ENCODE peak calls at places on chromosomes 5 and 9, in eight cellular contexts. I is lower leg skin, J is cardiac muscle cell, Y is AG09319, N is stomach, S is H9, T is osteocyte, F is GM06990. Q is an unnamed sample.

GRCh38 chr9:100167912-100168775 is 69.1 kb downstream of the INVS start:
- DNase-seq in I (no peak), N (no peak), F (no peak), J (no peak), T (no peak), Y (no peak), S (no peak), Q (no peak)

GRCh38 chr9:136840140-136840876 is 2.0 kb upstream of the AJM1 start:
- DNase-seq in F (no peak), T (no peak), N (no peak), Y (no peak), J (no peak), I (no peak), S (peak), Q (no peak)

GRCh38 chr5:132456553-132457361 is 33.8 kb downstream of the IRF1 start:
- DNase-seq in N (peak), I (peak), T (no peak), F (peak), J (peak), S (no peak), Y (no peak), Q (no peak)

GRCh38 chr5:173890195-173890951 is 2.2 kb downstream of the CPEB4 start:
- DNase-seq in T (no peak), N (no peak), Y (no peak), S (peak), I (no peak), F (no peak), J (peak), Q (no peak)

GRCh38 chr9:111038336-111039202 is at the start of gene LPAR1:
- DNase-seq in T (peak), I (peak), S (peak), N (peak), Y (no peak), F (peak), J (peak), Q (peak)

GRCh38 chr5:169728-170094 is 21.6 kb upstream of the LRRC14B start:
- DNase-seq in F (no peak), Y (no peak), T (no peak), J (no peak), N (no peak), I (no peak), S (no peak), Q (no peak)

GRCh38 chr9:123642291-123643278 is 286.6 kb downstream of the CRB2 start:
- DNase-seq in T (no peak), F (no peak), S (no peak), I (peak), N (peak), Y (no peak), J (peak), Q (peak)

GRCh38 chr5:24633705-24634325 is 11.0 kb downstream of the CDH10 start:
- DNase-seq in Y (no peak), F (no peak), T (no peak), J (peak), I (no peak), S (no peak), N (no peak), Q (no peak)

GRCh38 chr9:128636024-128636390 is 20.6 kb downstream of the DYNC2I2 start:
- DNase-seq in S (peak), N (peak), F (no peak), Y (no peak), T (no peak), J (peak), I (no peak), Q (no peak)

GRCh38 chr9:108724669-108725068 is 131.1 kb downstream of the ACTL7B start:
- DNase-seq in S (no peak), T (no peak), N (no peak), Y (no peak), I (no peak), J (peak), F (no peak), Q (no peak)

GRCh38 chr5:95824747-95825146 is 2.2 kb upstream of the GLRX start:
- DNase-seq in Y (no peak), S (no peak), J (no peak), N (no peak), I (no peak), F (no peak), T (no peak), Q (no peak)

GRCh38 chr5:179530069-179530998 is 20.0 kb upstream of the RUFY1 start:
- DNase-seq in S (peak), I (no peak), Y (no peak), T (no peak), J (peak), F (peak), N (peak), Q (peak)

GRCh38 chr5:124764585-124764984 is 18.1 kb upstream of the ZNF608 start:
- DNase-seq in Y (no peak), I (no peak), F (no peak), S (no peak), N (no peak), T (no peak), J (no peak), Q (no peak)

GRCh38 chr5:171938358-171938757 is 68.1 kb downstream of the FBXW11 start:
- DNase-seq in F (no peak), S (no peak), Y (no peak), I (no peak), N (no peak), T (no peak), J (no peak), Q (no peak)
- TF ChIP-seq CTCF in F (no peak), S (no peak), Y (no peak), I (no peak), N (no peak), T (no peak), J (no peak), Q (no peak)

GRCh38 chr5:13695076-13695712 is 249.3 kb downstream of the DNAH5 start:
- DNase-seq in J (no peak), I (no peak), S (no peak), F (no peak), T (no peak), N (no peak), Y (no peak), Q (no peak)
- TF ChIP-seq CTCF in J (no peak), I (no peak), S (no peak), F (no peak), T (no peak), N (no peak), Y (no peak), Q (no peak)

GRCh38 chr9:105957830-105958229 is 263.5 kb downstream of the TMEM38B start:
- DNase-seq in S (peak), N (no peak), F (no peak), I (no peak), T (no peak), J (no peak), Y (no peak), Q (no peak)

GRCh38 chr9:105959491-105959890 is 265.1 kb downstream of the TMEM38B start:
- DNase-seq in S (no peak), Y (no peak), T (no peak), F (no peak), N (no peak), I (no peak), J (no peak), Q (no peak)

GRCh38 chr9:105954517-105954916 is 260.2 kb downstream of the TMEM38B start:
- DNase-seq in I (no peak), T (no peak), S (no peak), J (no peak), Y (no peak), N (no peak), F (no peak), Q (no peak)

GRCh38 chr9:105963700-105964099 is 269.4 kb downstream of the TMEM38B start:
- DNase-seq in N (no peak), T (no peak), I (no peak), S (no peak), F (no peak), Y (no peak), J (no peak), Q (no peak)

GRCh38 chr9:105958587-105958986 is 264.2 kb downstream of the TMEM38B start:
- DNase-seq in F (no peak), T (no peak), J (no peak), N (no peak), Y (no peak), I (no peak), S (no peak), Q (no peak)
- TF ChIP-seq CTCF in F (no peak), T (no peak), J (no peak), N (no peak), Y (no peak), I (no peak), S (no peak), Q (no peak)

GRCh38 chr9:101393135-101393534 is 5.3 kb downstream of the MRPL50 start:
- DNase-seq in Y (no peak), J (no peak), I (no peak), F (no peak), S (no peak), T (no peak), N (no peak), Q (no peak)

GRCh38 chr9:101383361-101383760 is 1.4 kb downstream of the BAAT start:
- DNase-seq in T (no peak), I (no peak), S (no peak), N (no peak), J (no peak), Y (no peak), F (no peak), Q (no peak)

GRCh38 chr9:101387871-101388506 is 3.2 kb upstream of the BAAT start:
- DNase-seq in I (no peak), Y (no peak), N (no peak), J (peak), T (no peak), S (no peak), F (no peak), Q (no peak)

DNA sequence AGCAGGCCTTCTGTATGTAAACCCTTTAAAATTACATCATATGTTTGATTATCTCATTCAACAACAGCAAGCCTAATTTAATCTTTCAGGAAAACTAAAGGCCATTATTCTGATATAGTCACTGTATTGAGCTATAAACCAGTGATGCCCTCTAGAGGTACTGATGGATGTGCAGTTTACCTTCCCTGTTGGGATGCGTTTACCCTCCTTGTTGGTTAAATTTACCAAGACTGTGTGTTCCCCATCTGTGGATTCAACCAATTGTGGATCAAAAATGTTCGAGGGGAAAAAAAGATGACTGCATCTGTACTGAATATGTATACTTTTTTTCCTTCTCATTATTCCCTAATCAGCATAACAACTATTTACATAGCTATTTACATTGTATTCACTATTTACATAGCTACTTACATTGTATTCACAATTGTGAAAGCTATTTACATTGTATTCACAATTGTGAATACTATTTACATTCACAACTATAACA is 3.7 kb upstream of the BAAT start:
- DNase-seq in S (no peak), I (no peak), N (no peak), Y (no peak), J (no peak), T (no peak), F (no peak), Q (no peak)
- TF ChIP-seq CTCF in S (peak), I (no peak), N (no peak), Y (peak), J (peak), T (no peak), F (peak), Q (no peak)

DNA sequence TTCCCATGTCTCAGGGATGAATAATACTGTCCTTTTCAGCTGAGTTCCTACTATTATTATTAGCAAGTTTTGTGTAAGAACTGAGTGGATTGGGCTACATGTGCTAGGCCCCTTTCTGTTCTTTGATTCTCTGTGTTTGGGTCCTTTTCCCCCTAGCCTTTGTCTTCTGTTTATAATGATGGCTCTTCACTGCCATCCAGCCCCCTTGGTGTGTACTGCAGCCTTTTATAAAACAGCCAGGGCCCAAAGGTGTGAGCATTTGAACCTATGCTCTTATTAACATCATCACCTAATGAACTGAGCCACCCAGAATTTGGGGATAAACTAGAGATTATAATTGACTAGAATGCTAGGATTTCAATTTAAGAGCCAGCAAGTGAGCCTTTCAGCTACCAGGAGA is 52.6 kb downstream of the PLAC8L1 start:
- DNase-seq in S (no peak), F (no peak), N (no peak), Y (no peak), I (no peak), T (no peak), J (no peak), Q (no peak)
- TF ChIP-seq CTCF in S (peak), F (peak), N (no peak), Y (peak), I (no peak), T (peak), J (peak), Q (no peak)

DNA sequence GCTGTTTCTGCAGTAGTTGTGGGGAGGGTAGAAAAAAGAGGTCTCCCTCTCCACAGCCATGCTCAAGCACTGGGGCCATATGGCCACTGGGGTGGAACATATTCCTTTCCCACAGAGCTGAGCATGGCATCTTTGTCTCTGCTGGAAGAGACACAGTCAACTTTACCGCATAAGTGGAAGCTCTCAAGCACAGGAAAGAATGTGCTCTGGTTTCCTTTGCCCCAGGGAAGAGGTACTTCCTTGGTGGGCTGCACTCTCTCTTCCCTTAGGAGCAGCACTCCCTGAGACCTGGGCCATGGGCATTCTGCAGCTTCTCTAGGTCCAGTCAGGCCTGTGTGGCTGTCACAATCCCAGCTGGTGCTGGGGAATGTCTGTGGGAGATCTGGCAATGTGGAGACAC is 168.5 kb upstream of the ACTBL2 start:
- DNase-seq in T (no peak), J (no peak), Y (no peak), I (no peak), N (no peak), S (no peak), F (no peak), Q (no peak)
- TF ChIP-seq CTCF in T (no peak), J (no peak), Y (no peak), I (no peak), N (no peak), S (no peak), F (no peak), Q (no peak)

DNA sequence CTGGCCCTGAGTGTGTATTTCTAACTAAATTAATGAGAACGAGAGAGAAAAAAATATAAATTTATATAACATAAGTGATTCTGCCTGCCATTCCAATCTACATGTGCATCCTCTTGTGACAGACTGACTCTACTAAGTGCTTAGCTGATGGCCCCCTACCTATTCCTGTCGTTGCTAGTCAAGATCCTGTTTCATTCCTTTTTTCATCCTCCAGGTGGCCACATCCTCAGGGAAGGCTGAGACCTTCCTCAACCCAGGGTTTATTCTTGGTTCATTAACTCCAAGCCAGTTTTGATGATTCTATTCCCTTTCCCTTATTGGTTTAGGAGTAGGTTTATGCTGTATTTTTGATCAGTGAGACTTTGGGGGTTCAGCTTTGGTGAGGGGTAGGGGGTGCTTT is 201.3 kb downstream of the C9orf152 start:
- DNase-seq in N (no peak), F (no peak), Y (no peak), T (no peak), J (no peak), I (no peak), S (peak), Q (no peak)
- TF ChIP-seq CTCF in N (no peak), F (no peak), Y (no peak), T (no peak), J (no peak), I (no peak), S (peak), Q (no peak)

Q was measured in mesothelial cell of epicardium.